ENCODE peak calls at places on chromosomes 2 and 18, in nine cellular contexts. C is RCC 7860, Z is GM12878, N is GM04504, Y is T-helper 1 cell, O is chondrocyte, L is NCI-H345, V is transverse colon, Q is AG08395. S is an unnamed sample.

GRCh38 chr2:56132138-56132537 is 51.7 kb upstream of the CCDC85A start:
- DNase-seq in L (peak), N (no peak), C (peak), Y (no peak), O (no peak), Z (no peak), Q (peak), V (no peak), S (peak)

GRCh38 chr18:11489266-11489899 is 120.0 kb upstream of the SLC35G4 start:
- DNase-seq in Z (no peak), O (no peak), L (no peak), Q (no peak), V (no peak), C (no peak), N (no peak), Y (no peak), S (no peak)

GRCh38 chr2:182642328-182642727 is 73.7 kb upstream of the DNAJC10 start:
- DNase-seq in L (no peak), Q (peak), C (peak), V (peak), Y (no peak), N (no peak), Z (peak), O (no peak), S (peak)

GRCh38 chr2:70556608-70557007 is 3.0 kb upstream of the TGFA start:
- DNase-seq in Y (no peak), V (no peak), O (no peak), N (no peak), C (no peak), Q (no peak), L (no peak), Z (no peak), S (no peak)

GRCh38 chr18:66510357-66511027 is 93.4 kb downstream of the CDH19 start:
- DNase-seq in L (no peak), Z (no peak), Q (no peak), C (no peak), N (no peak), O (no peak), Y (no peak), V (no peak), S (no peak)

GRCh38 chr2:231191896-231192872 is 6.2 kb upstream of the ARMC9 start:
- DNase-seq in V (peak), N (peak), O (no peak), L (no peak), Y (no peak), Z (no peak), Q (peak), C (no peak), S (peak)

GRCh38 chr18:78473563-78473962 is 506.1 kb upstream of the SALL3 start:
- DNase-seq in O (no peak), N (no peak), C (no peak), Q (no peak), V (no peak), Y (no peak), L (no peak), Z (no peak), S (no peak)

GRCh38 chr2:99420751-99421299 is 69.0 kb downstream of the REV1 start:
- DNase-seq in V (no peak), Q (peak), N (no peak), Y (no peak), C (no peak), O (no peak), L (no peak), Z (no peak), S (peak)

GRCh38 chr2:117720765-117721164 is 93.7 kb upstream of the DDX18 start:
- DNase-seq in V (no peak), C (no peak), Y (no peak), N (no peak), Q (no peak), L (no peak), Z (no peak), O (no peak), S (no peak)

S was measured in ACHN.